ENCODE peak calls at places on chromosomes 7 and 10, in five cellular contexts. B is lower lobe of right lung, S is MG63, W is GM23338, D is Caco-2. F is an unnamed sample.

GRCh38 chr7:37960483-37960882 is 40.0 kb downstream of the EPDR1 start:
- DNase-seq in B (no peak), S (no peak), W (no peak), D (no peak), F (no peak)

GRCh38 chr7:12385364-12385786 is 18.3 kb downstream of the VWDE start:
- DNase-seq in B (no peak), S (no peak), W (no peak), D (no peak), F (no peak)

GRCh38 chr7:101536232-101536631 is 92.9 kb downstream of the MYL10 start:
- DNase-seq in B (no peak), S (peak), W (no peak), D (no peak), F (no peak)

GRCh38 chr7:131010714-131011436 is 276.9 kb upstream of the KLF14 start:
- DNase-seq in B (no peak), S (no peak), W (no peak), D (no peak), F (no peak)

GRCh38 chr10:121532465-121532864 is 65.8 kb downstream of the FGFR2 start:
- DNase-seq in B (no peak), S (no peak), W (no peak), D (no peak), F (no peak)

GRCh38 chr10:3467052-3467906 is 294.7 kb upstream of the PITRM1 start:
- DNase-seq in B (peak), S (peak), W (peak), D (no peak), F (peak)

GRCh38 chr10:132597654-132598053 is 60.1 kb downstream of the INPP5A start:
- DNase-seq in B (no peak), S (no peak), W (no peak), D (no peak), F (no peak)

GRCh38 chr7:124276005-124276606 is 243.2 kb upstream of the TMEM229A start:
- DNase-seq in B (no peak), S (peak), W (peak), D (peak), F (peak)

GRCh38 chr7:3861941-3862340 is 560.9 kb downstream of the SDK1 start:
- DNase-seq in B (no peak), S (no peak), W (peak), D (peak), F (peak)

DNA sequence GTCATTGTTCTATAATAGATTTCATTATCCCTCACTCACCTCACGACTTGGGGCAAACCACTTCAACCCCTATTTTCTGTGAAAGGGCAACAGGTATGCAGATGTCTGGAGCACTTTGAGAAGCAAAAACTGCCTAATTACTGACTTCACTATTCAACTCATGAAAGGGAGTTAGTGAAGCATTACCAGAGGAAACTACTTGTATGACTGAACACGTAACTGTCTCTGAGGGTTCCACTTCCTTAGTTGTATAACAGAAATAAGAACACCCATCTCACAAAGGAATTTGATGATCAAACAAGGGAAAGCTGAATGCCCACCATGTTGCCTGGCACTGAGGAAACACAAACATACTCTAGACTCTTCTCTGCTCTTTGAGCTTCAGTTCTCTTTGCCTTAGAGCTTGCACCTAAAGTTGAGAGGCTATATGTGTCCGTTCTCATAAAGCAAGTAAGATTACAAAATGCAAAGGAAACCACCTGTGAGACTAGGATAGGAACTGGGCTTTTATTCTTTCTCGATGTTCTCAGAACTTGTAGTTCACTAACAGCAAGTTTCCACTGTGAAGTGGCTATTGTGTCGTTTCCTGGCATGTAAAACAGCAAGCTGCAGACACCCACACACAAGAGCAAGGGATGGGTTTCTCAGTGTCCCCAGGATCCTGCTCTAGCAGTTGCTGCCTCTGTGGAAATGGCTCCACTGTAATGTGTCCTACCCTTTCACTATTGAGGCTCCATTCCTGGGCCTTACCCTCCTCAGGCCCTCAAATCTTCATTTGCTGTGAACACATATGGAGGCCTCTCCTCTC is 2.6 kb downstream of the TMEM243 start:
- DNase-seq in B (no peak), S (no peak), W (no peak), D (no peak), F (no peak)
- H3K4me3 ChIP-seq in B (peak), S (no peak), W (no peak), D (no peak), F (no peak)

GRCh38 chr10:114486938-114487814 is 82.9 kb upstream of the AFAP1L2 start:
- DNase-seq in B (no peak), S (no peak), W (no peak), D (no peak), F (no peak)

GRCh38 chr10:114487815-114488536 is 83.7 kb upstream of the AFAP1L2 start:
- DNase-seq in B (no peak), S (no peak), W (no peak), D (no peak), F (no peak)

GRCh38 chr10:114483575-114483974 is 79.3 kb upstream of the AFAP1L2 start:
- DNase-seq in B (no peak), S (no peak), W (no peak), D (no peak), F (no peak)

GRCh38 chr10:114482915-114483314 is 78.6 kb upstream of the AFAP1L2 start:
- DNase-seq in B (no peak), S (no peak), W (no peak), D (no peak), F (no peak)

DNA sequence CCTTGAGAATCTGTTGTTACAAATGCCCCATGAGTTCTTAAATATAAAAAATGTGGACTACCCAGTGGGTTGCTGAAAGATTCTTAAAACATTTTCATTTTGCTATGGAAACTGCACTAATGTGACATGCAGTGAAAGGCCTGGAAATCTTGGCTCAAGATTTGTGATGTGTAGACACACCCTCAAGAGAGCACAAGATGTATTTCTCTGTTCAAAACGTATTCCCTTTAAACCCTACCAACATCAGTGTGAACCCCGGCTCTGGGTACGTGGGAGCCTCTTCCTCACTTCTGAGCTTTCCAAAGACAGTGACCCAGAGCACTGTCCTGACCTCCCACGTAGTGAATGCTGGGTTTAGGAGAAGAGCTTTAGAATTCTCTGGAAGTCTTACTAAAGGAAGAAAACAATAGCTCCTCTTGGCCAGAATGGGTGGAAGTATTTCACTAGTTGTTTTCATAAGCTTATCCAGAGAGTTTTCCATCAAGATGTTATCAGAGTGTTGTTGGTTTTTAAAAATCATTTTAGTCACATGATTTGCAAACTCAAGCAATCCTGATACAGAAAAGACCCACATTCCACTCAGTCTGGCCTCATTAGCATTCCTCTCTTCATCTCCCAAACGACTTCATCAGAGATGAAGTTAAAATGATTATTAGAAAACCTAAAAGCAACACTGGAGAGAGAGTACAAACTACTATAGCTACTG is 81.5 kb upstream of the AFAP1L2 start:
- DNase-seq in B (no peak), S (no peak), W (no peak), D (no peak), F (no peak)
- H3K4me3 ChIP-seq in B (no peak), S (no peak), W (no peak), D (no peak), F (no peak)

GRCh38 chr10:62185914-62186692 is 82.5 kb downstream of the RTKN2 start:
- DNase-seq in B (no peak), S (no peak), W (no peak), D (no peak), F (peak)
- H3K4me3 ChIP-seq in B (no peak), S (no peak), W (no peak), D (no peak), F (no peak)

GRCh38 chr10:104350146-104350635 is 3.4 kb upstream of the CFAP58 start:
- DNase-seq in B (no peak), S (no peak), W (peak), D (peak), F (peak)
- H3K4me3 ChIP-seq in B (peak), S (no peak), W (no peak), D (no peak), F (no peak)

DNA sequence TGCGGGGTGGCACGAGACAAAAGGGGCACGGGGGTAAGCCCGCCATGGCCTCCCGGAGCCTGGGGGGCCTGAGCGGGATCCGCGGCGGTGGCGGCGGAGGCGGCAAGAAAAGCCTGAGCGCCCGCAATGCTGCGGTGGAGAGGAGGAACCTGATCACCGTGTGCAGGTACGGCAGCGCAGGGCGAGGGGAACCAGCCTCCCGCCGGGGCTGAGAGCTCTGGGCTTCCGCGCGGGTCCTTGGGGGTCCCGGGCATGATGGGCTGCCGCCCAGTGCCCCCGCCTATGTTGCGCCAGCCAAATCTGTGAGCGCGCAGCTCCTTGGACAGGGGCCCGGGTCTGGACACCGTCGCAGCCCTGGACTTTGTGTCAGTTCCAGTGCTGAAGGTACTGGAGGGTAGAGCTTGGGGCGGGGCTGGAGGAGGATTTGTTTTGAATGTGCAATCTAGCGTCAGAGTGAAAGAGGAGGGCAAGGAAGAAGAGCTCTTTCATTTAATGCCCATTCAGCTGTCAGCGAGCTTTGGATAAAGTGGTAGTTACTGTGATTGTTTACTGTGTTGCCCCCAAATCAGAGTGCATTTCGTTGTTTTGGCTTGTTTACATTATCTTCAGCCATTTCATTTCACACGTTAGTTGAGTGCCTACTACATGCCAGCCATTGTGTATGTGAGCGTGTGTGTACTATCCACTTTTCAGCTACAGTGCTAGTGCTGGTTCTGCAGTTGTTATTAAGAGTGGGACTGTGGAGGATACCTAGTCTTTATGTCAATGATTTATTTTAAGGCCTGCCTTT is 777 bp downstream of the RUNDC3B start:
- DNase-seq in B (peak), S (peak), W (peak), D (peak), F (peak)
- H3K4me3 ChIP-seq in B (peak), S (peak), W (peak), D (peak), F (peak)

F was measured in H7.